ENCODE peak calls at places on chromosomes 6 and 20, in ten cellular contexts. T, D, S, K, I, F, M, O, V and E are unnamed samples.

GRCh38 chr20:50913976-50914375 is 17.3 kb downstream of the ADNP start:
- DNase-seq in O (no peak), S (no peak), K (no peak), T (peak; percentile 84), M (peak; percentile 62), D (no peak), F (no peak), V (peak; percentile 76), I (peak; percentile 78), E (peak; percentile 35)

GRCh38 chr6:148590881-148591280 is 155.9 kb upstream of the UST start:
- DNase-seq in F (no peak), V (no peak), D (no peak), T (no peak), K (no peak), I (no peak), M (no peak), O (no peak), S (no peak), E (peak; percentile 9)

GRCh38 chr20:49987015-49987867 is 4.5 kb downstream of the SNAI1 start:
- DNase-seq in T (no peak), M (peak; percentile 35), F (no peak), K (no peak), O (no peak), S (no peak), I (no peak), V (no peak), D (no peak), E (peak; percentile 93)

GRCh38 chr20:497979-498378 is 35.6 kb upstream of the TBC1D20 start:
- DNase-seq in T (no peak), F (no peak), K (no peak), D (no peak), I (no peak), S (no peak), O (no peak), V (no peak), M (no peak), E (no peak)

GRCh38 chr6:25010917-25011625 is 75.3 kb upstream of the RIPOR2 start:
- DNase-seq in O (no peak), D (no peak), M (peak; percentile 55), I (peak; percentile 63), K (no peak), F (no peak), S (no peak), V (peak; percentile 68), T (peak; percentile 72), E (peak; percentile 71)

GRCh38 chr6:16160794-16161193 is 31.9 kb downstream of the MYLIP start:
- DNase-seq in V (no peak), D (no peak), O (no peak), M (no peak), S (no peak), T (no peak), F (no peak), I (no peak), K (no peak), E (no peak)

GRCh38 chr20:43322851-43323250 is 133.1 kb upstream of the PTPRT start:
- DNase-seq in T (peak; percentile 40), M (peak; percentile 7), I (no peak), O (no peak), V (no peak), S (peak; percentile 21), D (no peak), K (no peak), F (no peak), E (no peak)

GRCh38 chr20:25459916-25460590 is 52.6 kb downstream of the GINS1 start:
- DNase-seq in K (no peak), O (no peak), S (no peak), T (no peak), D (no peak), M (no peak), I (no peak), V (no peak), F (no peak), E (no peak)

GRCh38 chr6:52538252-52538905 is 38.5 kb downstream of the TRAM2 start:
- DNase-seq in T (peak; percentile 94), I (no peak), S (no peak), V (no peak), M (peak; percentile 66), K (no peak), D (no peak), O (no peak), F (no peak), E (no peak)

GRCh38 chr6:42105714-42106662 is 36.4 kb downstream of the C6orf132 start:
- DNase-seq in F (no peak), O (no peak), I (no peak), T (no peak), D (no peak), S (no peak), K (no peak), M (no peak), V (no peak), E (no peak)

GRCh38 chr6:112153926-112154621 is 66.7 kb downstream of the FAM229B start:
- DNase-seq in D (no peak), T (peak; percentile 80), O (no peak), I (no peak), M (peak; percentile 50), S (no peak), V (peak; percentile 62), F (no peak), K (no peak), E (peak; percentile 63)

GRCh38 chr20:17871861-17872260 is 96.7 kb downstream of the SNX5 start:
- DNase-seq in S (no peak), V (no peak), D (no peak), T (no peak), M (no peak), K (no peak), O (no peak), I (no peak), F (no peak), E (no peak)

GRCh38 chr6:27237089-27237723 is 10.3 kb upstream of the PRSS16 start:
- DNase-seq in D (no peak), T (peak; percentile 78), S (peak; percentile 37), M (peak; percentile 20), V (peak; percentile 43), F (no peak), K (peak; percentile 31), I (peak; percentile 85), O (no peak), E (peak; percentile 80)

GRCh38 chr20:32527447-32528055 is 57.6 kb downstream of the NOL4L start:
- DNase-seq in K (no peak), O (no peak), I (no peak), D (no peak), V (no peak), M (no peak), T (no peak), S (no peak), F (no peak), E (peak; percentile 41)

GRCh38 chr6:81242634-81243033 is 509.8 kb downstream of the TENT5A start:
- DNase-seq in S (no peak), V (no peak), T (peak; percentile 17), I (no peak), K (no peak), M (no peak), O (no peak), D (no peak), F (no peak), E (peak; percentile 56)

GRCh38 chr6:45265246-45265645 is 62.9 kb upstream of the RUNX2 start:
- DNase-seq in F (no peak), V (peak; percentile 55), S (no peak), K (no peak), O (no peak), T (no peak), M (no peak), I (no peak), D (no peak), E (no peak)

GRCh38 chr6:156582509-156582992 is 194.6 kb upstream of the ARID1B start:
- DNase-seq in D (no peak), F (no peak), T (no peak), O (peak; percentile 91), I (no peak), M (no peak), V (no peak), K (no peak), S (no peak), E (no peak)

GRCh38 chr20:47137231-47137865 is 219.2 kb downstream of the ZMYND8 start:
- DNase-seq in I (no peak), O (no peak), F (no peak), T (peak; percentile 70), D (no peak), K (no peak), M (peak; percentile 61), V (peak; percentile 20), S (no peak), E (no peak)

GRCh38 chr6:82616386-82617028 is 252.9 kb downstream of the TPBG start:
- DNase-seq in O (no peak), D (no peak), T (peak; percentile 11), V (peak; percentile 11), I (no peak), S (no peak), F (no peak), K (no peak), M (peak; percentile 3), E (no peak)

GRCh38 chr6:144585217-144585814 is 300.2 kb downstream of the UTRN start:
- DNase-seq in V (peak; percentile 71), F (no peak), D (no peak), M (peak; percentile 24), K (no peak), O (peak; percentile 81), I (peak; percentile 24), S (no peak), T (peak; percentile 48), E (no peak)

GRCh38 chr6:117266948-117267347 is 1.6 kb downstream of the VGLL2 start:
- DNase-seq in V (no peak), T (no peak), M (no peak), D (no peak), S (no peak), K (no peak), O (no peak), I (no peak), F (no peak), E (no peak)

GRCh38 chr6:45577836-45578504 is 200.2 kb upstream of the SUPT3H start:
- DNase-seq in I (no peak), D (no peak), O (no peak), T (no peak), M (peak; percentile 42), V (peak; percentile 38), S (no peak), K (no peak), F (no peak), E (no peak)

GRCh38 chr6:32945106-32945761 is 4.4 kb upstream of the HLA-DMB start:
- DNase-seq in D (no peak), I (no peak), T (no peak), O (no peak), F (peak; percentile 27), V (peak; percentile 78), M (no peak), S (peak; percentile 83), K (no peak), E (no peak)

GRCh38 chr6:116221067-116221466 is 32.8 kb downstream of the TSPYL4 start:
- DNase-seq in F (no peak), M (no peak), S (no peak), V (no peak), T (peak; percentile 43), I (no peak), K (no peak), O (no peak), D (no peak), E (no peak)

GRCh38 chr6:6910734-6911295 is 196.9 kb upstream of the RREB1 start:
- DNase-seq in T (peak; percentile 23), D (no peak), O (no peak), I (no peak), F (no peak), K (no peak), M (no peak), S (no peak), V (no peak), E (no peak)

GRCh38 chr6:137702791-137703424 is 164.2 kb upstream of the TNFAIP3 start:
- DNase-seq in V (no peak), T (no peak), K (no peak), D (no peak), F (no peak), S (no peak), M (no peak), I (no peak), O (no peak), E (no peak)

GRCh38 chr6:5175195-5175594 is 85.6 kb downstream of the LYRM4 start:
- DNase-seq in F (no peak), T (no peak), I (no peak), S (no peak), O (no peak), M (no peak), K (no peak), D (peak; percentile 42), V (no peak), E (no peak)

GRCh38 chr20:24837721-24838456 is 111.2 kb upstream of the CST7 start:
- DNase-seq in K (no peak), T (peak; percentile 67), F (no peak), O (no peak), M (no peak), I (peak; percentile 11), D (no peak), V (peak; percentile 52), S (no peak), E (peak; percentile 46)